ENCODE peak calls at places on chromosome 20, in ten cellular contexts. One of them, this sample, is unnamed.

GRCh38 chr20:60584221-60584620 is 626.0 kb downstream of the CDH26 start:
- DNase-seq in GM23248: peak; percentile 48
- DNase-seq in HCT116: no peak
- DNase-seq in right cardiac atrium: no peak
- DNase-seq in fibroblast of lung: no peak
- DNase-seq in CD8-positive, alpha-beta T cell: no peak
- DNase-seq in uterus: no peak
- DNase-seq in CD4-positive, alpha-beta memory T cell: no peak
- DNase-seq in brain microvascular endothelial cell: no peak
- DNase-seq in left ventricle myocardium inferior: no peak
- DNase-seq in this sample: no peak

GRCh38 chr20:23162887-23163286 is 76.8 kb upstream of the CD93 start:
- DNase-seq in fibroblast of lung: no peak
- DNase-seq in CD4-positive, alpha-beta memory T cell: no peak
- DNase-seq in GM23248: no peak
- DNase-seq in HCT116: no peak
- DNase-seq in brain microvascular endothelial cell: no peak
- DNase-seq in right cardiac atrium: no peak
- DNase-seq in left ventricle myocardium inferior: no peak
- DNase-seq in uterus: no peak
- DNase-seq in CD8-positive, alpha-beta T cell: no peak
- DNase-seq in this sample: no peak

GRCh38 chr20:63077705-63078104 is 70.9 kb upstream of the BHLHE23 start:
- DNase-seq in left ventricle myocardium inferior: no peak
- DNase-seq in HCT116: no peak
- DNase-seq in uterus: no peak
- DNase-seq in brain microvascular endothelial cell: no peak
- DNase-seq in fibroblast of lung: no peak
- DNase-seq in CD8-positive, alpha-beta T cell: no peak
- DNase-seq in GM23248: no peak
- DNase-seq in CD4-positive, alpha-beta memory T cell: no peak
- DNase-seq in right cardiac atrium: no peak
- DNase-seq in this sample: no peak

GRCh38 chr20:6559791-6560190 is 207.7 kb upstream of the BMP2 start:
- DNase-seq in left ventricle myocardium inferior: no peak
- DNase-seq in CD8-positive, alpha-beta T cell: no peak
- DNase-seq in GM23248: no peak
- DNase-seq in right cardiac atrium: no peak
- DNase-seq in CD4-positive, alpha-beta memory T cell: no peak
- DNase-seq in brain microvascular endothelial cell: no peak
- DNase-seq in HCT116: no peak
- DNase-seq in fibroblast of lung: no peak
- DNase-seq in uterus: no peak
- DNase-seq in this sample: no peak

GRCh38 chr20:3660262-3661059 is 2.7 kb downstream of the GFRA4 start:
- DNase-seq in fibroblast of lung: no peak
- DNase-seq in HCT116: no peak
- DNase-seq in CD4-positive, alpha-beta memory T cell: no peak
- DNase-seq in GM23248: peak; percentile 20
- DNase-seq in CD8-positive, alpha-beta T cell: no peak
- DNase-seq in left ventricle myocardium inferior: no peak
- DNase-seq in brain microvascular endothelial cell: no peak
- DNase-seq in uterus: no peak
- DNase-seq in right cardiac atrium: no peak
- DNase-seq in this sample: peak; percentile 54

GRCh38 chr20:54093423-54094267 is 23.3 kb upstream of the BCAS1 start:
- DNase-seq in brain microvascular endothelial cell: no peak
- DNase-seq in right cardiac atrium: no peak
- DNase-seq in CD4-positive, alpha-beta memory T cell: no peak
- DNase-seq in HCT116: no peak
- DNase-seq in uterus: no peak
- DNase-seq in fibroblast of lung: no peak
- DNase-seq in CD8-positive, alpha-beta T cell: no peak
- DNase-seq in left ventricle myocardium inferior: no peak
- DNase-seq in GM23248: no peak
- DNase-seq in this sample: no peak

GRCh38 chr20:40502431-40502992 is 186.5 kb downstream of the MAFB start:
- DNase-seq in GM23248: no peak
- DNase-seq in brain microvascular endothelial cell: no peak
- DNase-seq in uterus: no peak
- DNase-seq in fibroblast of lung: no peak
- DNase-seq in CD8-positive, alpha-beta T cell: no peak
- DNase-seq in left ventricle myocardium inferior: no peak
- DNase-seq in right cardiac atrium: no peak
- DNase-seq in CD4-positive, alpha-beta memory T cell: no peak
- DNase-seq in HCT116: no peak
- DNase-seq in this sample: no peak

GRCh38 chr20:19361801-19362200 is 149.4 kb downstream of the SLC24A3 start:
- DNase-seq in GM23248: no peak
- DNase-seq in HCT116: no peak
- DNase-seq in right cardiac atrium: no peak
- DNase-seq in brain microvascular endothelial cell: no peak
- DNase-seq in CD8-positive, alpha-beta T cell: no peak
- DNase-seq in CD4-positive, alpha-beta memory T cell: no peak
- DNase-seq in left ventricle myocardium inferior: no peak
- DNase-seq in fibroblast of lung: no peak
- DNase-seq in uterus: no peak
- DNase-seq in this sample: no peak

GRCh38 chr20:1702855-1703254 is 45.3 kb upstream of the SIRPG start:
- DNase-seq in brain microvascular endothelial cell: no peak
- DNase-seq in CD4-positive, alpha-beta memory T cell: no peak
- DNase-seq in HCT116: no peak
- DNase-seq in right cardiac atrium: no peak
- DNase-seq in CD8-positive, alpha-beta T cell: no peak
- DNase-seq in fibroblast of lung: no peak
- DNase-seq in left ventricle myocardium inferior: no peak
- DNase-seq in uterus: no peak
- DNase-seq in GM23248: no peak
- DNase-seq in this sample: no peak
- H3K27ac ChIP-seq in brain microvascular endothelial cell: no peak overlapping the region
- H3K27ac ChIP-seq in CD4-positive, alpha-beta memory T cell: no peak overlapping the region
- H3K27ac ChIP-seq in HCT116: no peak overlapping the region
- H3K27ac ChIP-seq in right cardiac atrium: no peak overlapping the region
- H3K27ac ChIP-seq in CD8-positive, alpha-beta T cell: no peak overlapping the region
- H3K27ac ChIP-seq in fibroblast of lung: no peak overlapping the region
- H3K27ac ChIP-seq in left ventricle myocardium inferior: no peak overlapping the region
- H3K27ac ChIP-seq in uterus: no peak overlapping the region
- H3K27ac ChIP-seq in GM23248: no peak overlapping the region
- H3K27ac ChIP-seq in this sample: no peak overlapping the region

DNA sequence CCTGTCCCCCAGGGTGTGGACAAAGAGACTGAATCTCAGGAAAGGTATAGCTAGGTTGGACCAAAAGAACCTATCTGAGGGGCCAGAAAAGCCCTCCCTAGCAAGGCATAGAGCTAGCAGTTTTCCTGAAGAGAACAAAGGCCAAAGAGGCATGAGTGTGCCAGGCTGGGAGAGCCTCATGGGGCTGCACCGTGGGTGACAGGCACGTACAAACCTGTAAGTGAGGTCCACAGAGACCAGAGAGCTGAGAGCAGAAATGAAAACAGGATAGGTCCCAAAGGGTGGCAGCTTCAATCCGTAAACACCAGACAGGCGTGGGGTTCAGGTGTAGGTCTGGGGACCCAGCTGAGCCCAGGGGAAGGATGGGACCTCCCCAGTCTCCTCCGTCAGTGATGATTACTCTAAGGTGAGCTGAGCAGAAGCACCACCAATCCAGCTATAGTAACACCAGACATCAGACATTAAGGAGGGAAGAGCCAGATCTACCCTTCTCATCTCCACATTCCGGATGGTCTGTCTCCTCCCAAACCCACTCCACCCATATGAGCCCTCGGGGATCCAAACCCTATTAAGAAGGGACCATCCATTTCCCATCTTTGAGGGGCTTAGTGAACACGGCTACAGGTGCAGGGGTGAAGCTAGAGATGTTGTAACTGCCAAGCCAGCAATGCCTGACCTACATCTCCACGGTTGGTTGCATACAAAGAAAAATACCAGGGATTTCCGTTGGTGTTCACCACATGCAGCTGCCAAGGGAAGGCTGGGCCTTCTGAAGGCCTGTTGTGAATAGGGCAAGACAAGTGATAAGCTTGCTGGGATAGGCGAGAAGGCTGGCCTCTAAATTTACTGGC is 38.3 kb downstream of the BCL2L1 start:
- DNase-seq in CD8-positive, alpha-beta T cell: no peak
- DNase-seq in CD4-positive, alpha-beta memory T cell: peak; percentile 32
- DNase-seq in HCT116: no peak
- DNase-seq in right cardiac atrium: no peak
- DNase-seq in left ventricle myocardium inferior: no peak
- DNase-seq in brain microvascular endothelial cell: no peak
- DNase-seq in fibroblast of lung: no peak
- DNase-seq in GM23248: no peak
- DNase-seq in uterus: no peak
- DNase-seq in this sample: no peak
- H3K27ac ChIP-seq in CD8-positive, alpha-beta T cell: no peak overlapping the region
- H3K27ac ChIP-seq in CD4-positive, alpha-beta memory T cell: peak overlapping the region; percentile 8
- H3K27ac ChIP-seq in HCT116: peak overlapping the region; percentile 13
- H3K27ac ChIP-seq in right cardiac atrium: no peak overlapping the region
- H3K27ac ChIP-seq in left ventricle myocardium inferior: peak overlapping the region; percentile 61
- H3K27ac ChIP-seq in brain microvascular endothelial cell: no peak overlapping the region
- H3K27ac ChIP-seq in fibroblast of lung: no peak overlapping the region
- H3K27ac ChIP-seq in GM23248: no peak overlapping the region
- H3K27ac ChIP-seq in uterus: no peak overlapping the region
- H3K27ac ChIP-seq in this sample: no peak overlapping the region

GRCh38 chr20:47795214-47795667 is 10.0 kb upstream of the SULF2 start:
- DNase-seq in GM23248: no peak
- DNase-seq in HCT116: no peak
- DNase-seq in left ventricle myocardium inferior: peak; percentile 28
- DNase-seq in CD8-positive, alpha-beta T cell: no peak
- DNase-seq in right cardiac atrium: no peak
- DNase-seq in uterus: peak; percentile 37
- DNase-seq in fibroblast of lung: no peak
- DNase-seq in brain microvascular endothelial cell: no peak
- DNase-seq in CD4-positive, alpha-beta memory T cell: no peak
- DNase-seq in this sample: no peak
- H3K27ac ChIP-seq in GM23248: no peak overlapping the region
- H3K27ac ChIP-seq in HCT116: no peak overlapping the region
- H3K27ac ChIP-seq in left ventricle myocardium inferior: no peak overlapping the region
- H3K27ac ChIP-seq in CD8-positive, alpha-beta T cell: no peak overlapping the region
- H3K27ac ChIP-seq in right cardiac atrium: no peak overlapping the region
- H3K27ac ChIP-seq in uterus: no peak overlapping the region
- H3K27ac ChIP-seq in fibroblast of lung: no peak overlapping the region
- H3K27ac ChIP-seq in brain microvascular endothelial cell: no peak overlapping the region
- H3K27ac ChIP-seq in CD4-positive, alpha-beta memory T cell: no peak overlapping the region
- H3K27ac ChIP-seq in this sample: no peak overlapping the region

GRCh38 chr20:18316166-18316565 is 27.8 kb downstream of the ZNF133 start:
- DNase-seq in left ventricle myocardium inferior: no peak
- DNase-seq in HCT116: no peak
- DNase-seq in fibroblast of lung: no peak
- DNase-seq in CD4-positive, alpha-beta memory T cell: no peak
- DNase-seq in right cardiac atrium: no peak
- DNase-seq in brain microvascular endothelial cell: no peak
- DNase-seq in uterus: no peak
- DNase-seq in GM23248: no peak
- DNase-seq in CD8-positive, alpha-beta T cell: no peak
- DNase-seq in this sample: no peak
- H3K27ac ChIP-seq in left ventricle myocardium inferior: no peak overlapping the region
- H3K27ac ChIP-seq in HCT116: no peak overlapping the region
- H3K27ac ChIP-seq in fibroblast of lung: no peak overlapping the region
- H3K27ac ChIP-seq in CD4-positive, alpha-beta memory T cell: no peak overlapping the region
- H3K27ac ChIP-seq in right cardiac atrium: no peak overlapping the region
- H3K27ac ChIP-seq in brain microvascular endothelial cell: no peak overlapping the region
- H3K27ac ChIP-seq in uterus: no peak overlapping the region
- H3K27ac ChIP-seq in GM23248: no peak overlapping the region
- H3K27ac ChIP-seq in CD8-positive, alpha-beta T cell: no peak overlapping the region
- H3K27ac ChIP-seq in this sample: no peak overlapping the region